ENCODE peak calls at places on chromosomes 1 and 21, in seven cellular contexts. One of them, this sample, is unnamed.
A peak's percentile ranks its signal among the peaks of the same experiment; 100 is the strongest.

GRCh38 chr21:32705139-32705538 is 22.7 kb downstream of the SYNJ1 start:
- DNase-seq in GM12878: no peak
- DNase-seq in SK-N-SH: no peak
- DNase-seq in H1: no peak
- DNase-seq in HepG2: no peak
- DNase-seq in K562: no peak
- DNase-seq in HCT116: no peak
- DNase-seq in this sample: no peak

GRCh38 chr1:217407426-217407825 is 223.5 kb downstream of the GPATCH2 start:
- DNase-seq in GM12878: no peak
- DNase-seq in HCT116: no peak
- DNase-seq in SK-N-SH: peak; percentile 65
- DNase-seq in H1: no peak
- DNase-seq in HepG2: no peak
- DNase-seq in K562: no peak
- DNase-seq in this sample: no peak

GRCh38 chr1:51843948-51844347 is 34.6 kb downstream of the NRDC start:
- DNase-seq in GM12878: no peak
- DNase-seq in HCT116: no peak
- DNase-seq in H1: no peak
- DNase-seq in K562: peak; percentile 35
- DNase-seq in SK-N-SH: peak; percentile 10
- DNase-seq in HepG2: no peak
- DNase-seq in this sample: no peak

GRCh38 chr1:229843627-229844238 is 217.7 kb downstream of the URB2 start:
- DNase-seq in GM12878: no peak
- DNase-seq in HepG2: peak; percentile 3
- DNase-seq in HCT116: peak; percentile 22
- DNase-seq in K562: peak; percentile 51
- DNase-seq in H1: no peak
- DNase-seq in SK-N-SH: no peak
- DNase-seq in this sample: no peak

GRCh38 chr1:238951809-238952208 is 434.6 kb upstream of the CHRM3 start:
- DNase-seq in HCT116: no peak
- DNase-seq in HepG2: no peak
- DNase-seq in K562: no peak
- DNase-seq in SK-N-SH: peak; percentile 20
- DNase-seq in GM12878: no peak
- DNase-seq in H1: no peak
- DNase-seq in this sample: peak; percentile 18

GRCh38 chr1:65377496-65378268 is 42.8 kb upstream of the LEPR start:
- DNase-seq in SK-N-SH: no peak
- DNase-seq in HCT116: no peak
- DNase-seq in K562: no peak
- DNase-seq in H1: no peak
- DNase-seq in GM12878: no peak
- DNase-seq in HepG2: no peak
- DNase-seq in this sample: no peak

GRCh38 chr21:44293551-44294231 is 6.2 kb upstream of the PFKL start:
- DNase-seq in SK-N-SH: no peak
- DNase-seq in K562: no peak
- DNase-seq in HepG2: no peak
- DNase-seq in GM12878: no peak
- DNase-seq in H1: no peak
- DNase-seq in HCT116: no peak
- DNase-seq in this sample: no peak

GRCh38 chr1:237239248-237239647 is 197.3 kb downstream of the RYR2 start:
- DNase-seq in H1: no peak
- DNase-seq in SK-N-SH: no peak
- DNase-seq in K562: no peak
- DNase-seq in HCT116: no peak
- DNase-seq in GM12878: no peak
- DNase-seq in HepG2: no peak
- DNase-seq in this sample: peak; percentile 27

GRCh38 chr1:226108935-226109828 is 46.7 kb downstream of the H3-3A start:
- DNase-seq in HepG2: no peak
- DNase-seq in GM12878: no peak
- DNase-seq in H1: no peak
- DNase-seq in SK-N-SH: no peak
- DNase-seq in K562: peak; percentile 64
- DNase-seq in HCT116: no peak
- DNase-seq in this sample: no peak

GRCh38 chr1:207004931-207005830 is 27.4 kb downstream of the C1orf116 start:
- DNase-seq in K562: peak; percentile 72
- DNase-seq in HCT116: peak; percentile 74
- DNase-seq in HepG2: peak; percentile 73
- DNase-seq in SK-N-SH: peak; percentile 51
- DNase-seq in H1: peak; percentile 69
- DNase-seq in GM12878: peak; percentile 7
- DNase-seq in this sample: peak; percentile 82

GRCh38 chr1:210233495-210234253 is 1.1 kb downstream of the SERTAD4 start:
- DNase-seq in SK-N-SH: peak; percentile 80
- DNase-seq in HepG2: no peak
- DNase-seq in K562: peak; percentile 33
- DNase-seq in H1: peak; percentile 76
- DNase-seq in HCT116: peak; percentile 23
- DNase-seq in GM12878: no peak
- DNase-seq in this sample: peak; percentile 63

GRCh38 chr1:193184776-193185175 is 1.6 kb downstream of the B3GALT2 start:
- DNase-seq in HepG2: no peak
- DNase-seq in GM12878: no peak
- DNase-seq in H1: no peak
- DNase-seq in K562: no peak
- DNase-seq in SK-N-SH: no peak
- DNase-seq in HCT116: no peak
- DNase-seq in this sample: no peak

GRCh38 chr1:192575499-192576189 is at the start of gene RGS1:
- DNase-seq in HCT116: no peak
- DNase-seq in H1: no peak
- DNase-seq in SK-N-SH: no peak
- DNase-seq in GM12878: peak; percentile 97
- DNase-seq in K562: no peak
- DNase-seq in HepG2: no peak
- DNase-seq in this sample: no peak

GRCh38 chr1:202844935-202845334 is 34.2 kb downstream of the PCAT6 start:
- DNase-seq in HepG2: no peak
- DNase-seq in K562: no peak
- DNase-seq in SK-N-SH: no peak
- DNase-seq in GM12878: no peak
- DNase-seq in H1: no peak
- DNase-seq in HCT116: no peak
- DNase-seq in this sample: no peak

GRCh38 chr1:189658381-189658780 is 819.3 kb downstream of the BRINP3 start:
- DNase-seq in H1: no peak
- DNase-seq in K562: no peak
- DNase-seq in HepG2: peak; percentile 10
- DNase-seq in HCT116: peak; percentile 64
- DNase-seq in GM12878: no peak
- DNase-seq in SK-N-SH: no peak
- DNase-seq in this sample: no peak

GRCh38 chr1:187689137-187689536 is 860.4 kb downstream of the PLA2G4A start:
- DNase-seq in HCT116: no peak
- DNase-seq in GM12878: no peak
- DNase-seq in H1: no peak
- DNase-seq in K562: no peak
- DNase-seq in HepG2: no peak
- DNase-seq in SK-N-SH: no peak
- DNase-seq in this sample: no peak

GRCh38 chr1:5965586-5966131 is 26.6 kb downstream of the NPHP4 start:
- DNase-seq in HCT116: no peak
- DNase-seq in GM12878: no peak
- DNase-seq in HepG2: no peak
- DNase-seq in H1: no peak
- DNase-seq in SK-N-SH: no peak
- DNase-seq in K562: no peak
- DNase-seq in this sample: no peak

GRCh38 chr1:246270236-246270635 is 236.8 kb downstream of the SMYD3 start:
- DNase-seq in H1: no peak
- DNase-seq in SK-N-SH: no peak
- DNase-seq in HCT116: no peak
- DNase-seq in K562: no peak
- DNase-seq in GM12878: no peak
- DNase-seq in HepG2: no peak
- DNase-seq in this sample: no peak

GRCh38 chr1:35539824-35540261 is 17.4 kb downstream of the KIAA0319L start:
- DNase-seq in SK-N-SH: no peak
- DNase-seq in GM12878: peak; percentile 60
- DNase-seq in HepG2: no peak
- DNase-seq in H1: no peak
- DNase-seq in HCT116: no peak
- DNase-seq in K562: no peak
- DNase-seq in this sample: no peak

GRCh38 chr1:228339059-228339704 is 67.5 kb downstream of the TRIM11 start:
- DNase-seq in GM12878: no peak
- DNase-seq in HCT116: no peak
- DNase-seq in SK-N-SH: no peak
- DNase-seq in HepG2: no peak
- DNase-seq in K562: no peak
- DNase-seq in H1: no peak
- DNase-seq in this sample: no peak

GRCh38 chr21:33557447-33557846 is 14.6 kb downstream of the SON start:
- DNase-seq in H1: no peak
- DNase-seq in K562: no peak
- DNase-seq in GM12878: no peak
- DNase-seq in HepG2: no peak
- DNase-seq in SK-N-SH: no peak
- DNase-seq in HCT116: no peak
- DNase-seq in this sample: no peak

GRCh38 chr1:24720152-24720551 is 25.1 kb upstream of the CLIC4 start:
- DNase-seq in K562: no peak
- DNase-seq in GM12878: no peak
- DNase-seq in HCT116: no peak
- DNase-seq in H1: no peak
- DNase-seq in HepG2: peak; percentile 71
- DNase-seq in SK-N-SH: no peak
- DNase-seq in this sample: no peak

GRCh38 chr1:59776960-59777852 is 37.5 kb upstream of the HOOK1 start:
- DNase-seq in GM12878: no peak
- DNase-seq in K562: no peak
- DNase-seq in HCT116: no peak
- DNase-seq in HepG2: no peak
- DNase-seq in SK-N-SH: no peak
- DNase-seq in H1: no peak
- DNase-seq in this sample: no peak
- TF ChIP-seq YY1 in GM12878: no peak
- TF ChIP-seq YY1 in K562: no peak
- TF ChIP-seq YY1 in HCT116: no peak
- TF ChIP-seq YY1 in HepG2: no peak
- TF ChIP-seq YY1 in SK-N-SH: no peak
- TF ChIP-seq YY1 in H1: no peak
- TF ChIP-seq YY1 in this sample: no peak

GRCh38 chr1:30095451-30096025 is 627.8 kb downstream of the MATN1 start:
- DNase-seq in HCT116: no peak
- DNase-seq in K562: no peak
- DNase-seq in SK-N-SH: no peak
- DNase-seq in GM12878: no peak
- DNase-seq in HepG2: no peak
- DNase-seq in H1: no peak
- DNase-seq in this sample: no peak
- H3K9ac ChIP-seq in HCT116: no peak overlapping the region
- H3K9ac ChIP-seq in K562: no peak overlapping the region
- H3K9ac ChIP-seq in SK-N-SH: no peak overlapping the region
- H3K9ac ChIP-seq in GM12878: no peak overlapping the region
- H3K9ac ChIP-seq in HepG2: no peak overlapping the region
- H3K9ac ChIP-seq in H1: no peak overlapping the region
- H3K9ac ChIP-seq in this sample: no peak overlapping the region

GRCh38 chr1:58545591-58546519 is 671 bp downstream of the OMA1 start:
- DNase-seq in GM12878: peak; percentile 11
- DNase-seq in SK-N-SH: peak; percentile 74
- DNase-seq in H1: peak; percentile 64
- DNase-seq in HepG2: peak; percentile 57
- DNase-seq in HCT116: no peak
- DNase-seq in K562: peak; percentile 53
- DNase-seq in this sample: peak; percentile 54
- TF ChIP-seq YY1 in GM12878: no peak
- TF ChIP-seq YY1 in SK-N-SH: no peak
- TF ChIP-seq YY1 in H1: no peak
- TF ChIP-seq YY1 in HepG2: no peak
- TF ChIP-seq YY1 in HCT116: no peak
- TF ChIP-seq YY1 in K562: no peak
- TF ChIP-seq YY1 in this sample: no peak

GRCh38 chr1:16981269-16981849 is 939 bp upstream of the MFAP2 start:
- DNase-seq in HepG2: no peak
- DNase-seq in HCT116: no peak
- DNase-seq in SK-N-SH: no peak
- DNase-seq in H1: no peak
- DNase-seq in GM12878: no peak
- DNase-seq in K562: no peak
- DNase-seq in this sample: no peak

GRCh38 chr1:16983649-16984048 is 3.2 kb upstream of the MFAP2 start:
- DNase-seq in GM12878: no peak
- DNase-seq in K562: no peak
- DNase-seq in HCT116: no peak
- DNase-seq in H1: peak; percentile 45
- DNase-seq in SK-N-SH: no peak
- DNase-seq in HepG2: no peak
- DNase-seq in this sample: no peak

GRCh38 chr1:16986113-16986512 is 5.7 kb upstream of the MFAP2 start:
- DNase-seq in SK-N-SH: no peak
- DNase-seq in HepG2: no peak
- DNase-seq in H1: no peak
- DNase-seq in K562: no peak
- DNase-seq in HCT116: no peak
- DNase-seq in GM12878: no peak
- DNase-seq in this sample: no peak

GRCh38 chr1:16986596-16987361 is 6.4 kb upstream of the MFAP2 start:
- DNase-seq in HCT116: no peak
- DNase-seq in K562: peak; percentile 71
- DNase-seq in HepG2: no peak
- DNase-seq in GM12878: no peak
- DNase-seq in SK-N-SH: peak; percentile 88
- DNase-seq in H1: peak; percentile 89
- DNase-seq in this sample: no peak

DNA sequence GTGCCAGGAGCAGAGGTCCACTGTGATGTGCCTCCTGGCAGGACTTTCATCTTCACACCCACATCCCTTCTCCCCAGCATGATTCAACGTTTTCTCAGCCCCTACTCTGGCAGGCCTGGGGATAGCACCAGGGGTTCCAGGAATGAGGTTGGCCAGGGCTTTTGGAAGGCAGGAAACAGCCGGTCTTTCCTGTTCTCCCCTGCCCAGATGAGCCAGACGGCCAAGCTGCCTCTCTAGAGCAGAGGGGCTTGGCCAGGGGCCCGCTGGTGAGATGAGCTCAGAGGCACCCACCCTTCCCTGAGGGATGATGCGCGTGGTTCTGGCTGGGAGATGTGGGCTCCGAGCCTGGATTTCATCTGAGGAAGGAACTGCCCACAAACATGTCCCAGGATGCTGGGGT is 4.3 kb upstream of the MFAP2 start:
- DNase-seq in GM12878: no peak
- DNase-seq in H1: peak; percentile 39
- DNase-seq in HCT116: no peak
- DNase-seq in HepG2: no peak
- DNase-seq in SK-N-SH: peak; percentile 76
- DNase-seq in K562: no peak
- DNase-seq in this sample: no peak
- H3K9ac ChIP-seq in GM12878: no peak overlapping the region
- H3K9ac ChIP-seq in H1: no peak overlapping the region
- H3K9ac ChIP-seq in HCT116: no peak overlapping the region
- H3K9ac ChIP-seq in HepG2: no peak overlapping the region
- H3K9ac ChIP-seq in SK-N-SH: peak overlapping the region; percentile 1
- H3K9ac ChIP-seq in K562: no peak overlapping the region
- H3K9ac ChIP-seq in this sample: no peak overlapping the region

This sample was measured in NT2/D1.